ENCODE peak calls at places on chromosome 12, in five cellular contexts. One of them, this sample, is unnamed.
A peak's percentile ranks its signal among the peaks of the same experiment; 100 is the strongest.

GRCh38 chr12:89775336-89776005 is 66.8 kb upstream of the ATP2B1 start:
- DNase-seq in GM12878: no peak
- DNase-seq in K562: no peak
- DNase-seq in HCT116: no peak
- DNase-seq in SK-N-SH: no peak
- DNase-seq in this sample: no peak

GRCh38 chr12:10223208-10223607 is 10.5 kb downstream of the GABARAPL1 start:
- DNase-seq in GM12878: no peak
- DNase-seq in K562: no peak
- DNase-seq in HCT116: no peak
- DNase-seq in SK-N-SH: no peak
- DNase-seq in this sample: no peak

GRCh38 chr12:117127933-117128823 is 29.0 kb upstream of the TESC start:
- DNase-seq in GM12878: no peak
- DNase-seq in K562: no peak
- DNase-seq in HCT116: no peak
- DNase-seq in SK-N-SH: no peak
- DNase-seq in this sample: no peak

GRCh38 chr12:7989827-7990491 is 42.6 kb upstream of the FOXJ2 start:
- DNase-seq in GM12878: no peak
- DNase-seq in K562: peak; percentile 58
- DNase-seq in HCT116: no peak
- DNase-seq in SK-N-SH: no peak
- DNase-seq in this sample: no peak

GRCh38 chr12:114314403-114314802 is 91.5 kb downstream of the TBX5 start:
- DNase-seq in GM12878: no peak
- DNase-seq in K562: no peak
- DNase-seq in HCT116: no peak
- DNase-seq in SK-N-SH: no peak
- DNase-seq in this sample: no peak

GRCh38 chr12:56261503-56262230 is 3.5 kb upstream of the ANKRD52 start:
- DNase-seq in GM12878: no peak
- DNase-seq in K562: peak; percentile 25
- DNase-seq in HCT116: peak; percentile 48
- DNase-seq in SK-N-SH: no peak
- DNase-seq in this sample: no peak

GRCh38 chr12:55659486-55660385 is 23.0 kb downstream of the OR10P1 start:
- DNase-seq in GM12878: no peak
- DNase-seq in K562: peak; percentile 67
- DNase-seq in HCT116: no peak
- DNase-seq in SK-N-SH: peak; percentile 36
- DNase-seq in this sample: peak; percentile 27

GRCh38 chr12:57591567-57592325 is 754 bp downstream of the PIP4K2C start:
- DNase-seq in GM12878: no peak
- DNase-seq in K562: peak; percentile 53
- DNase-seq in HCT116: no peak
- DNase-seq in SK-N-SH: peak; percentile 72
- DNase-seq in this sample: no peak

GRCh38 chr12:26979733-26980132 is 34.5 kb downstream of the TM7SF3 start:
- DNase-seq in GM12878: no peak
- DNase-seq in K562: no peak
- DNase-seq in HCT116: no peak
- DNase-seq in SK-N-SH: no peak
- DNase-seq in this sample: no peak

GRCh38 chr12:131164096-131164872 is 210.6 kb downstream of the ADGRD1 start:
- DNase-seq in GM12878: no peak
- DNase-seq in K562: peak; percentile 38
- DNase-seq in HCT116: peak; percentile 10
- DNase-seq in SK-N-SH: peak; percentile 48
- DNase-seq in this sample: no peak

GRCh38 chr12:69779928-69780327 is 41.3 kb downstream of the RAB3IP start:
- DNase-seq in GM12878: no peak
- DNase-seq in K562: peak; percentile 71
- DNase-seq in HCT116: peak; percentile 27
- DNase-seq in SK-N-SH: peak; percentile 28
- DNase-seq in this sample: no peak

GRCh38 chr12:12901158-12901791 is 9.9 kb downstream of the GPRC5A start:
- DNase-seq in GM12878: no peak
- DNase-seq in K562: no peak
- DNase-seq in HCT116: no peak
- DNase-seq in SK-N-SH: no peak
- DNase-seq in this sample: peak; percentile 37

GRCh38 chr12:127081058-127081457 is 1185.9 kb upstream of the TMEM132C start:
- DNase-seq in GM12878: no peak
- DNase-seq in K562: no peak
- DNase-seq in HCT116: no peak
- DNase-seq in SK-N-SH: no peak
- DNase-seq in this sample: no peak

GRCh38 chr12:39946361-39946948 is 159.4 kb downstream of the SLC2A13 start:
- DNase-seq in GM12878: no peak
- DNase-seq in K562: no peak
- DNase-seq in HCT116: no peak
- DNase-seq in SK-N-SH: no peak
- DNase-seq in this sample: no peak

GRCh38 chr12:50620050-50620974 is 115.5 kb downstream of the DIP2B start:
- DNase-seq in GM12878: no peak
- DNase-seq in K562: no peak
- DNase-seq in HCT116: no peak
- DNase-seq in SK-N-SH: no peak
- DNase-seq in this sample: no peak

GRCh38 chr12:24649634-24650033 is 299.3 kb downstream of the BCAT1 start:
- DNase-seq in GM12878: no peak
- DNase-seq in K562: no peak
- DNase-seq in HCT116: no peak
- DNase-seq in SK-N-SH: no peak
- DNase-seq in this sample: peak; percentile 10

GRCh38 chr12:15446798-15447197 is 124.5 kb downstream of the PTPRO start:
- DNase-seq in GM12878: no peak
- DNase-seq in K562: no peak
- DNase-seq in HCT116: no peak
- DNase-seq in SK-N-SH: no peak
- DNase-seq in this sample: no peak

GRCh38 chr12:131132118-131132892 is 178.6 kb downstream of the ADGRD1 start:
- DNase-seq in GM12878: no peak
- DNase-seq in K562: peak; percentile 75
- DNase-seq in HCT116: peak; percentile 47
- DNase-seq in SK-N-SH: peak; percentile 89
- DNase-seq in this sample: peak; percentile 53

GRCh38 chr12:19234991-19235876 is 105.7 kb downstream of the PLEKHA5 start:
- DNase-seq in GM12878: no peak
- DNase-seq in K562: no peak
- DNase-seq in HCT116: no peak
- DNase-seq in SK-N-SH: no peak
- DNase-seq in this sample: peak; percentile 12

GRCh38 chr12:53298154-53298553 is 1.3 kb upstream of the MYG1 start:
- DNase-seq in GM12878: no peak
- DNase-seq in K562: no peak
- DNase-seq in HCT116: no peak
- DNase-seq in SK-N-SH: no peak
- DNase-seq in this sample: no peak

GRCh38 chr12:104825408-104825807 is 132.7 kb downstream of the SLC41A2 start:
- DNase-seq in GM12878: no peak
- DNase-seq in K562: peak; percentile 69
- DNase-seq in HCT116: no peak
- DNase-seq in SK-N-SH: no peak
- DNase-seq in this sample: no peak

GRCh38 chr12:97630875-97631274 is 168.3 kb downstream of the RMST start:
- DNase-seq in GM12878: no peak
- DNase-seq in K562: no peak
- DNase-seq in HCT116: no peak
- DNase-seq in SK-N-SH: no peak
- DNase-seq in this sample: no peak

GRCh38 chr12:638948-639557 is 24.2 kb downstream of the NINJ2 start:
- DNase-seq in GM12878: no peak
- DNase-seq in K562: no peak
- DNase-seq in HCT116: no peak
- DNase-seq in SK-N-SH: no peak
- DNase-seq in this sample: no peak

GRCh38 chr12:87217486-87217885 is 811.7 kb downstream of the C12orf50 start:
- DNase-seq in GM12878: no peak
- DNase-seq in K562: no peak
- DNase-seq in HCT116: no peak
- DNase-seq in SK-N-SH: no peak
- DNase-seq in this sample: no peak

GRCh38 chr12:132266802-132267201 is 62.6 kb downstream of the GALNT9 start:
- DNase-seq in GM12878: no peak
- DNase-seq in K562: no peak
- DNase-seq in HCT116: no peak
- DNase-seq in SK-N-SH: no peak
- DNase-seq in this sample: no peak

GRCh38 chr12:51183816-51184215 is 10.9 kb upstream of the TFCP2 start:
- DNase-seq in GM12878: no peak
- DNase-seq in K562: peak; percentile 64
- DNase-seq in HCT116: no peak
- DNase-seq in SK-N-SH: peak; percentile 65
- DNase-seq in this sample: no peak

GRCh38 chr12:127832172-127832571 is 434.8 kb upstream of the TMEM132C start:
- DNase-seq in GM12878: no peak
- DNase-seq in K562: no peak
- DNase-seq in HCT116: no peak
- DNase-seq in SK-N-SH: no peak
- DNase-seq in this sample: no peak

GRCh38 chr12:121448771-121449315 is 48.9 kb downstream of the RNF34 start:
- DNase-seq in GM12878: no peak
- DNase-seq in K562: no peak
- DNase-seq in HCT116: no peak
- DNase-seq in SK-N-SH: no peak
- DNase-seq in this sample: no peak

GRCh38 chr12:51678086-51678724 is 87.2 kb downstream of the SCN8A start:
- DNase-seq in GM12878: no peak
- DNase-seq in K562: peak; percentile 65
- DNase-seq in HCT116: peak; percentile 34
- DNase-seq in SK-N-SH: peak; percentile 62
- DNase-seq in this sample: peak; percentile 50

GRCh38 chr12:115828151-115828550 is 449.3 kb downstream of the MED13L start:
- DNase-seq in GM12878: no peak
- DNase-seq in K562: no peak
- DNase-seq in HCT116: no peak
- DNase-seq in SK-N-SH: no peak
- DNase-seq in this sample: no peak

GRCh38 chr12:99810718-99811593 is 163.4 kb downstream of the GARIN6 start:
- DNase-seq in GM12878: no peak
- DNase-seq in K562: no peak
- DNase-seq in HCT116: peak; percentile 15
- DNase-seq in SK-N-SH: peak; percentile 21
- DNase-seq in this sample: peak; percentile 9

GRCh38 chr12:94848966-94849365 is 154.5 kb downstream of the NDUFA12 start:
- DNase-seq in GM12878: no peak
- DNase-seq in K562: no peak
- DNase-seq in HCT116: no peak
- DNase-seq in SK-N-SH: no peak
- DNase-seq in this sample: no peak

GRCh38 chr12:30795660-30796507 is 41.1 kb upstream of the CAPRIN2 start:
- DNase-seq in GM12878: no peak
- DNase-seq in K562: peak; percentile 64
- DNase-seq in HCT116: peak; percentile 64
- DNase-seq in SK-N-SH: peak; percentile 88
- DNase-seq in this sample: peak; percentile 48

GRCh38 chr12:59700145-59700435 is 104.3 kb downstream of the SLC16A7 start:
- DNase-seq in GM12878: no peak
- DNase-seq in K562: no peak
- DNase-seq in HCT116: no peak
- DNase-seq in SK-N-SH: no peak
- DNase-seq in this sample: no peak
- TF ChIP-seq ZBTB33 in GM12878: no peak
- TF ChIP-seq ZBTB33 in K562: no peak
- TF ChIP-seq ZBTB33 in HCT116: no peak
- TF ChIP-seq ZBTB33 in SK-N-SH: no peak
- TF ChIP-seq ZBTB33 in this sample: no peak

GRCh38 chr12:3359478-3359877 is 131.5 kb upstream of the PRMT8 start:
- DNase-seq in GM12878: no peak
- DNase-seq in K562: no peak
- DNase-seq in HCT116: no peak
- DNase-seq in SK-N-SH: no peak
- DNase-seq in this sample: no peak
- TF ChIP-seq ZBTB33 in GM12878: no peak
- TF ChIP-seq ZBTB33 in K562: no peak
- TF ChIP-seq ZBTB33 in HCT116: no peak
- TF ChIP-seq ZBTB33 in SK-N-SH: no peak
- TF ChIP-seq ZBTB33 in this sample: no peak

DNA sequence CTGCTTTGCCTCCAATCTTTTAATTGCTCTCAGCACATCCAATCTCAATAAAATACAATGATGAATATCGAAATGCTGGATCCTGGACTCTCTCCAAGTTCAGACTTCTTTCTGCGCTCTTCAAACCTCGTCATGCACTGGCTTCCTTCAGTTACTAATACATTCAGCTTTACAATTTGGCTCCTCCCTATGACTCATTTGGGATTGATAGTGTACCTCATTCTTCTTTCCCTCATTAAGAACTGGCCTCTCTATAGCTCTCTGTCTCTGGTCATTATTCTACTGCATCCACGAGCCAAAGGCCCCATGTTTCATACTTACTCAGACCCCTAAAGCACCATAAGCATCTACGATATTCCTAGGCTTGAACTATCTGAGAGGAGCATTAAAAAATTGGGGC is 5.0 kb downstream of the TSPAN8 start:
- DNase-seq in GM12878: no peak
- DNase-seq in K562: no peak
- DNase-seq in HCT116: no peak
- DNase-seq in SK-N-SH: no peak
- DNase-seq in this sample: no peak
- TF ChIP-seq ZBTB33 in GM12878: no peak
- TF ChIP-seq ZBTB33 in K562: no peak
- TF ChIP-seq ZBTB33 in HCT116: no peak
- TF ChIP-seq ZBTB33 in SK-N-SH: no peak
- TF ChIP-seq ZBTB33 in this sample: no peak

GRCh38 chr12:110038741-110039084 is 9.6 kb downstream of the C12orf76 start:
- DNase-seq in GM12878: no peak
- DNase-seq in K562: no peak
- DNase-seq in HCT116: no peak
- DNase-seq in SK-N-SH: no peak
- DNase-seq in this sample: no peak

GRCh38 chr12:110039085-110039807 is 9.1 kb downstream of the C12orf76 start:
- DNase-seq in GM12878: no peak
- DNase-seq in K562: peak; percentile 28
- DNase-seq in HCT116: no peak
- DNase-seq in SK-N-SH: no peak
- DNase-seq in this sample: peak; percentile 99

GRCh38 chr12:110037315-110037714 is 11.0 kb downstream of the C12orf76 start:
- DNase-seq in GM12878: no peak
- DNase-seq in K562: no peak
- DNase-seq in HCT116: no peak
- DNase-seq in SK-N-SH: no peak
- DNase-seq in this sample: no peak

DNA sequence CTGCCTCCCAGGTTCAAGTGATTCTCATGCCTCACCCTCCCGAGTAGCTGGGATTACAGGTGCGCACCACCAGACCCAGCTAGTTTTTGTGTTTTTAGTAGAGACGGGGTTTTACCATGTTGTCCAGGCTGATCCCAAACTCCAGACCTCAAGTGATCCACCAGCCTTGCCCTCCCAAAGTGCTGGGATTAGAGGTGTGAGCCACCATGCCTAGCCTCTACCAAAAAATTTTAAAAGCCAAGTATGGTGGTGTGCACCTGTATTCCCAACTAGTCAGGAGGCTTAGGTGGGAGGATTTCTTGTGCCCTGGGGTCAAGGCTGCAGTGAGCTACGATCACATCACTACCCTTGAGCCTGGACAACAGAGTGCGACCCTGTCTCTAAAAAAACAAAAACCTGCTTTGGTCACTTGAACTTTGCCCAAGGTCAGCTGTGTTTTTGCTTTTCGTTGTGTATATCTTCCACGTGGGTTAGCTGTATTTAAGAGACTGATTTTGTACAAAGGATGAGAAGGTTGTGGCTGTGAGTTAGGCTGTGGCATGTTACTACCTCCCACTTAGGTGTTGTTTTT is 12.7 kb downstream of the C12orf76 start:
- DNase-seq in GM12878: no peak
- DNase-seq in K562: no peak
- DNase-seq in HCT116: no peak
- DNase-seq in SK-N-SH: no peak
- DNase-seq in this sample: peak; percentile 67
- TF ChIP-seq ZBTB33 in GM12878: no peak
- TF ChIP-seq ZBTB33 in K562: no peak
- TF ChIP-seq ZBTB33 in HCT116: no peak
- TF ChIP-seq ZBTB33 in SK-N-SH: no peak
- TF ChIP-seq ZBTB33 in this sample: no peak